ENCODE peak calls at places on chromosomes 13 and 19, in nine cellular contexts. W is GM12892, I is uterus, Q is right lobe of liver, Y is heart left ventricle, M is sigmoid colon, Z is A549, B is stomach, P is IMR-90. G is an unnamed sample.

GRCh38 chr19:33291623-33292534 is 10.5 kb downstream of the CEBPA start:
- DNase-seq in P (no peak), M (no peak), Z (no peak), W (no peak), Q (peak), I (no peak), B (no peak), Y (no peak), G (no peak)

GRCh38 chr13:114118086-114118762 is 14.2 kb downstream of the RASA3 start:
- DNase-seq in I (no peak), W (no peak), P (no peak), Y (peak), M (peak), Z (peak), B (no peak), Q (peak), G (no peak)

GRCh38 chr19:369876-370275 is 25.3 kb upstream of the MIER2 start:
- DNase-seq in W (no peak), Z (no peak), Q (no peak), Y (no peak), M (peak), I (no peak), P (no peak), B (no peak), G (no peak)

GRCh38 chr13:99614465-99614885 is 113.2 kb downstream of the TM9SF2 start:
- DNase-seq in W (no peak), Q (peak), M (no peak), Z (peak), P (no peak), Y (no peak), B (peak), I (no peak), G (peak)

GRCh38 chr13:96988441-96988840 is 5.8 kb downstream of the OXGR1 start:
- DNase-seq in B (no peak), P (no peak), M (no peak), W (no peak), Q (no peak), I (no peak), Z (no peak), Y (no peak), G (no peak)

GRCh38 chr13:99758465-99759162 is 213.0 kb downstream of the ZIC5 start:
- DNase-seq in Z (no peak), B (no peak), Q (no peak), W (no peak), M (no peak), P (no peak), Y (no peak), I (no peak), G (no peak)

GRCh38 chr13:24713022-24713421 is 32.8 kb downstream of the ATP12A start:
- DNase-seq in B (peak), P (no peak), Z (no peak), I (no peak), Q (no peak), Y (peak), W (no peak), M (no peak), G (peak)

GRCh38 chr19:43316591-43317319 is 36.7 kb upstream of the CD177 start:
- DNase-seq in M (no peak), Z (peak), Y (no peak), P (peak), I (no peak), W (no peak), Q (no peak), B (peak), G (peak)

GRCh38 chr19:51821511-51821910 is 26.6 kb downstream of the FPR3 start:
- DNase-seq in W (no peak), Z (no peak), M (no peak), Y (no peak), B (no peak), Q (no peak), P (no peak), I (no peak), G (no peak)

GRCh38 chr13:25249001-25249543 is 38.2 kb downstream of the MTMR6 start:
- DNase-seq in Q (no peak), Z (peak), P (peak), M (no peak), B (no peak), I (no peak), Y (no peak), W (no peak), G (peak)

GRCh38 chr19:3609779-3610719 is 3.4 kb upstream of the TBXA2R start:
- DNase-seq in W (no peak), B (no peak), Z (peak), M (no peak), P (no peak), I (no peak), Y (no peak), Q (no peak), G (no peak)

GRCh38 chr19:1035998-1036621 is 3.8 kb upstream of the ABCA7 start:
- DNase-seq in W (no peak), Q (peak), P (no peak), Y (no peak), Z (no peak), I (no peak), B (no peak), M (no peak), G (no peak)

GRCh38 chr13:43528992-43529391 is 257.8 kb downstream of the ENOX1 start:
- DNase-seq in I (no peak), Z (no peak), W (no peak), P (no peak), Q (no peak), B (no peak), M (no peak), Y (no peak), G (no peak)

GRCh38 chr19:28024920-28025319 is 1188.0 kb downstream of the UQCRFS1 start:
- DNase-seq in M (no peak), Q (no peak), W (no peak), Y (no peak), Z (no peak), I (no peak), B (no peak), P (no peak), G (no peak)

GRCh38 chr13:110400786-110401533 is 93.9 kb downstream of the COL4A2 start:
- DNase-seq in Y (no peak), Z (no peak), P (peak), Q (no peak), I (no peak), M (no peak), W (no peak), B (no peak), G (no peak)

GRCh38 chr19:1556639-1557070 is 11.5 kb downstream of the MEX3D start:
- DNase-seq in B (no peak), Q (no peak), I (no peak), Y (no peak), W (no peak), M (no peak), Z (no peak), P (no peak), G (no peak)

GRCh38 chr13:65342938-65343337 is 1887.2 kb downstream of the PCDH9 start:
- DNase-seq in M (no peak), B (no peak), P (peak), Z (no peak), Y (no peak), Q (no peak), W (no peak), I (no peak), G (no peak)

GRCh38 chr19:33302974-33303790 is 848 bp upstream of the CEBPA start:
- DNase-seq in M (peak), W (no peak), P (peak), Q (peak), B (peak), Z (peak), I (peak), Y (peak), G (peak)

GRCh38 chr13:106570354-106570822 is 2.5 kb upstream of the ARGLU1 start:
- DNase-seq in B (peak), Z (peak), M (peak), I (peak), W (no peak), Y (peak), P (peak), Q (peak), G (peak)

GRCh38 chr19:39122934-39123731 is 2.5 kb upstream of the PAK4 start:
- DNase-seq in W (no peak), B (no peak), P (no peak), Q (no peak), M (no peak), I (no peak), Y (no peak), Z (no peak), G (no peak)

GRCh38 chr19:38707512-38708114 is 36.7 kb downstream of the CAPN12 start:
- DNase-seq in I (peak), Y (peak), P (peak), W (no peak), Z (no peak), Q (peak), M (peak), B (peak), G (peak)

GRCh38 chr13:63110431-63110830 is 1694.8 kb upstream of the PCDH20 start:
- DNase-seq in B (no peak), Z (no peak), Y (no peak), Q (no peak), W (no peak), M (no peak), P (peak), I (no peak), G (no peak)

DNA sequence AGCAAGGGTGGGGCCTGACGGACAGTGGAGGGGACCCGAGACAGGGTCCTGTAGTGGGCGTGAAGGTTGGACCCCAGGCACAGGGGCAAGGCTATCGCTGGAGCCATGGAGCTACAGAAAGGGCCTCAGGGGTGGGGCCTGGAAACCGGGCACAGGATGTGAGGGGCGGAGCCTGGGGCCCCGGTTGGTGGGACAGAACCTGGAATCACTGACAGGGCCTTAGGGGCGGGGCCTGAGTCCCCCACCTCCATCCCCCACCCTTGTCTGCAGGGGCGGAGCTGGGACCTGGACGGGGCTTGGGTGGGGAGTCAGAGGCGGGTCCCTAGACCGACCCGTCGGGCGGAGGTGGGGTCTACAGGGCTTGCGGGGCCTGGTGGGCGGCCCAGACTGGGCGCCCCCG is 26.0 kb downstream of the DCAF15 start:
- DNase-seq in W (no peak), M (peak), Y (peak), P (no peak), Q (peak), B (peak), Z (no peak), I (peak), G (peak)
- TF ChIP-seq POLR2A in W (no peak), M (no peak), Y (peak), P (no peak), Q (no peak), B (no peak), Z (no peak), I (no peak), G (no peak)

GRCh38 chr19:10163557-10163956 is 31.2 kb downstream of the DNMT1 start:
- DNase-seq in W (no peak), M (no peak), Y (no peak), I (no peak), P (no peak), B (no peak), Z (no peak), Q (no peak), G (no peak)

GRCh38 chr19:10168386-10168948 is 26.3 kb downstream of the DNMT1 start:
- DNase-seq in M (no peak), B (no peak), Y (no peak), P (peak), Q (no peak), W (no peak), I (no peak), Z (no peak), G (no peak)

GRCh38 chr19:10167459-10167858 is 27.3 kb downstream of the DNMT1 start:
- DNase-seq in B (no peak), P (no peak), M (no peak), W (no peak), Y (no peak), I (no peak), Z (no peak), Q (no peak), G (no peak)

DNA sequence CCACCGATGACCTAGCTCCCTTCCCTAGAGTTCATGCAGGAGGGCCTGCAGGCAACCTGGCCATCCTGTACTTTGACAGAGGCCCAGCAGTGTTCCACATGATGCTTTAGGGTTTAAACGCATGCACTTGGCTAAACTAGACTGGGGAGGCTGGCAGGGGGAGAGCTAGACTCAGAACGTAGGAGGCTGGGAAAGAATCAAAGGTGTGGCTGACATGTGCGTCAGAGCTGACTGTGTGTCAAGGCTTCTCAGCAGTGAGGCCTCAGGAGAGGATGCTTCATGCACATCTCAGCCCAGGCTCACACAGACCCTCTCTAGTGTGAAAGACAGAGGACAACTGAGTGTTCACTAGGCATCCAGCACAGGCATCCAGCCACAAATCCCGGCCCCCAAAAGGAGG is 28.7 kb downstream of the DNMT1 start:
- DNase-seq in Q (no peak), Y (no peak), B (no peak), Z (no peak), P (no peak), W (no peak), M (no peak), I (no peak), G (no peak)
- TF ChIP-seq POLR2A in Q (no peak), Y (no peak), B (no peak), Z (no peak), P (no peak), W (no peak), M (no peak), I (no peak), G (no peak)

GRCh38 chr13:26557393-26558073 is at the start of gene WASF3:
- DNase-seq in B (peak), Q (peak), Y (peak), I (peak), M (peak), W (peak), P (peak), Z (peak), G (peak)
- TF ChIP-seq POLR2A in B (no peak), Q (peak), Y (peak), I (peak), M (no peak), W (no peak), P (peak), Z (no peak), G (peak)

DNA sequence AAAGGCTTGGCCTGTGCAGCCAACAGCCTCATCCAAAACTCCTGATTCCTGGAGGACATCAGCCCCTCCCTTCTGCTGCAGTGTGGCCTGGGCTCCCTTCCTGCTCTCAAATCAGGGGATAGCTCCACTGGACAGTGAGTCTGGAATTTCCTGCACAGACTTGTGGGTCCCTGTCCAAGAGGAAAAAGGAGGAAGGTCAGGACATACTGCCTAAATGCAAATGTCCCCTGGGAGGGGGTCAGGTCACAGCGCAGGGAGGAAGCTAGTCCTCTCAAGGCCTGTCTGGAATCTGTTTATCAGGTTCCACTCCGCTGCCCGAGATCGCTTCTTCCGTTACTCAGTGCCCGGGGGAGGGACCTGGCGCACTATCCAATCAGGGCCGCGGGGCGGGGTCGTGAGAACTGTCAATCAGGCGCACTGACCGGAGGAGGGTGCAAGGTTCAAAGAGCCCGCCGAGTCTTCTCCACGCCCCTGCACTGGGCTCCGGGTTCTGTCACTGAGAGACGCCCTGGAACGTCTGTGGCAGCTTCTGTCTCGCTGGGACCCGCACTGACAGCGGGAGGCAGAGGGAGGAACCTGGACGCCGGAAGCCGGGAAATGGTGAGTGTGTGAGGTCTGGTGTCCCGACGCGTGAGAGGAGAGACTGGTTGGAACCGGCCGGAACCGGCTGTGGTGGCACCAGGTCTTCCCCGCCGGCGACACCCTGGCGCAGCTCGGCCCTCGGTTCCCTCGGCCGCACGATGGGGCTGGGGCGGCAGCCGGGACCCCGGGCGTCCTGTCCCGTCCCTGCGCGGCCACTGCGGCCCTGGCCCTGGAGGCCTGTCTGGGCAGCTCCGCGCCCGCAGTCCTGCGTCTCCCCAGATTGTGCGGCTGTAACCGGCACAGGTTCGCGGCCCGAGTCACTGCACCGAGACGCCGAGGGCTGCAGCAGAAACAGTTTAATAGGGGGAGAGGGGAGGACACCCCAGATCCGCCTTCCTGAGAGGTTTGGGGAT is at the start of gene ZNF441:
- DNase-seq in B (peak), M (peak), Y (peak), P (peak), W (peak), Z (peak), I (peak), Q (peak), G (peak)
- TF ChIP-seq POLR2A in B (no peak), M (peak), Y (peak), P (peak), W (peak), Z (no peak), I (peak), Q (peak), G (peak)

DNA sequence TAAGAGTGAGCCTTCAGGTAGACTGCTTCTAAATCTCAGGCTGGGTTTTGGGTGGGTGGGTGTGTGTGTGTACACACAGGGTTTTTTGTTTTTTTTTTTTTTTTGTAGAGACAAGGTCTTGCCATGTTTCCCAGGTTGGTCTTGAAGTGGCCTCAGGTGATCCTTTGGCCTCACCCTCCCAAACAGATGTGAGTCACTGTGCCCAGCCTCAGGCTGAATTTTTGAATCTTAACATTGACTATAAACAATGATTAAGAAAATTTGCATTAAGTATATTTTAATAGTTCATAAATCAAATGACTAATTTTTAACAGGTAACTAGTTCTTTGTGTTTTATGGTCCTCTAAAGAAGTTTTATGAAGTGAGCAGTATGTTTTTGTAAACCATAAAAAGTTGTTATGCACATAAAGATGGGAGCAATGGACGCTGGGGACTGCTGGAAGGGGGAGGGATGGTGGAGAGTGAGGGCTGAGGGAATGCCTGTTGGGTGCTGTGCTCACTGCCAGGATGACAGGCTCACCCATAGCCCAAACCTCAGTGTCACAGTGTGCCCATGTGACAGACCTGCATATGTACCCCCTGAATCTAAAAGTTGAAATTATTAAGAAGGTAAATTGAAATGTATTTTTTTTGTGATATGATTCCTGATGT is 60.2 kb downstream of the ZNF136 start:
- DNase-seq in W (no peak), Y (no peak), Q (no peak), I (no peak), M (no peak), P (no peak), Z (no peak), B (no peak), G (no peak)
- TF ChIP-seq POLR2A in W (no peak), Y (no peak), Q (no peak), I (no peak), M (no peak), P (no peak), Z (no peak), B (no peak), G (no peak)

DNA sequence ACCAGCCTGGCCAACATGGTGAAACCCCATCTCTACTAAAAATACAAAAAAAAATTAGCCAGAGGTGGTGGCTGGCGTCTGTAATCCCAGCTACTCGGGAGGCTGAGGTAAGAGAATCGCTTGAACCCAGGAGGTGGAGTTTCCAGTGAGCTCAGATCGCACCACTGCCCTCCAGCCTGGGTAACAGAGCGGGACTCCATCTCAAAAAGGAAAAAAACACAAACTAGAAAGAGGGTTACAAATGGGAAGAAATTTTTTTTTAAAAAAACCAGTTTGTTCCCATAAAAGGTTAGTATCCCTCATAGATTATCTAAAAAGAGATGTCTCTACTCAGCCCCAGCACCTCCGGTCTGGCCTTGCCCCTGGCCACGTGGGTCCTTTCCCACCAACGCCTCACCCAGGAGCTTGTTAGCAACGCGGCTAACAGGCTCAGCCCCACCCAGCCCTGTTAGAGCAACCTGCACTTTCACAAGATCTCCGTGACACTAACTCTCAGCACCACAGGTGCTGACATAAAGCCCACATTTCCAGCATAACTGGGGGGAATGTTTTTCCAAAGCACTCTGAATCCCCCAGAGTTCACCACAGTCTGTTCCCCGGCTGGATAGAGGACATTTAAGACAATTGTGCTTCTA is 4.3 kb downstream of the DMKN start:
- DNase-seq in Z (peak), Y (no peak), B (peak), M (no peak), Q (no peak), P (no peak), I (peak), W (peak), G (peak)
- TF ChIP-seq POLR2A in Z (no peak), Y (no peak), B (no peak), M (no peak), Q (no peak), P (no peak), I (no peak), W (peak), G (peak)

DNA sequence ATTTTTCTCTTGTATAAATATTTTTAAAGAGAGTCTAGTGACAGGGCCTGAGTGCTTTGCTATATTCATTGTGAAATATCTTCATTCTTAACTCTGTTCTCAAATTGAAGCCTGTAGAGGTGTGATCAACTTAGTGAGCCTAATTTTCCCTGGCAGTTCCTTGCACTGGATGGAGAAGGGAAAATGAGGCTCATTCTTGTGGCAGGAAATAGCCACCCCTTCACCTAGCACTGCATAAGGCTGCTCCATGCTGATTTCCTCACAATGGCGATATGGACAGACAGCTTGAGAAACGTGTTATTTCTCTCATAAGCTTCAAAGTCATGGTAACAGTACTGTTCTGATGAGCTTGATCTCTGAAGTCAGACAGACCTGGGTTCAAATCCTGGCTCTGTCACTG is 146.2 kb downstream of the AKAP11 start:
- DNase-seq in W (no peak), B (no peak), P (no peak), I (no peak), M (no peak), Z (no peak), Q (no peak), Y (no peak), G (no peak)
- TF ChIP-seq POLR2A in W (no peak), B (no peak), P (no peak), I (no peak), M (no peak), Z (no peak), Q (no peak), Y (no peak), G (no peak)

GRCh38 chr19:47331931-47332547 is at the start of gene C5AR2:
- DNase-seq in M (no peak), I (no peak), B (no peak), P (no peak), Q (no peak), Z (peak), Y (no peak), W (no peak), G (no peak)
- TF ChIP-seq POLR2A in M (no peak), I (no peak), B (no peak), P (no peak), Q (peak), Z (no peak), Y (no peak), W (no peak), G (no peak)

G was measured in body of pancreas.